ENCODE peak calls at places on chromosomes 6 and 20, in seven cellular contexts. R, I, Q, L, G, H and X are unnamed samples.

GRCh38 chr6:158376650-158377081 is 64.4 kb downstream of the TULP4 start:
- DNase-seq in L (peak), Q (no peak), I (no peak), H (no peak), G (peak), R (no peak), X (peak)

GRCh38 chr20:44961024-44961866 is 1.0 kb upstream of the TOMM34 start:
- DNase-seq in R (no peak), I (no peak), H (no peak), Q (no peak), L (no peak), G (no peak), X (no peak)

GRCh38 chr6:147467891-147468290 is 40.6 kb upstream of the SAMD5 start:
- DNase-seq in I (no peak), H (no peak), L (no peak), R (no peak), Q (no peak), G (no peak), X (no peak)

GRCh38 chr6:54747955-54748354 is 98.6 kb upstream of the FAM83B start:
- DNase-seq in L (no peak), G (no peak), Q (no peak), I (no peak), R (no peak), H (no peak), X (no peak)

GRCh38 chr6:101114703-101115102 is 233.6 kb upstream of the ASCC3 start:
- DNase-seq in L (peak), H (peak), I (no peak), R (no peak), Q (no peak), G (peak), X (no peak)

GRCh38 chr20:48759631-48760245 is 68.1 kb downstream of the PREX1 start:
- DNase-seq in L (no peak), I (no peak), R (no peak), H (no peak), Q (no peak), G (no peak), X (no peak)

GRCh38 chr6:145206247-145206907 is 528.9 kb downstream of the EPM2A start:
- DNase-seq in Q (no peak), R (peak), G (peak), I (no peak), L (no peak), H (no peak), X (no peak)

GRCh38 chr6:162245831-162246230 is 481.7 kb downstream of the PRKN start:
- DNase-seq in L (no peak), Q (no peak), R (no peak), G (no peak), H (no peak), I (no peak), X (no peak)

GRCh38 chr6:152651986-152652385 is 14.8 kb upstream of the SYNE1 start:
- DNase-seq in Q (no peak), I (no peak), R (no peak), G (no peak), H (no peak), L (no peak), X (no peak)

GRCh38 chr20:1897486-1897885 is 2.3 kb downstream of the SIRPA start:
- DNase-seq in Q (no peak), I (no peak), G (no peak), H (no peak), L (peak), R (no peak), X (peak)

GRCh38 chr6:17583811-17584210 is 16.3 kb upstream of the FAM8A1 start:
- DNase-seq in R (no peak), I (no peak), G (peak), H (no peak), L (no peak), Q (no peak), X (no peak)

GRCh38 chr6:15427360-15428070 is 181.6 kb downstream of the JARID2 start:
- DNase-seq in H (no peak), L (peak), G (no peak), I (no peak), R (peak), Q (no peak), X (no peak)

GRCh38 chr6:21856844-21857243 is 263.3 kb downstream of the SOX4 start:
- DNase-seq in H (no peak), I (no peak), G (peak), L (no peak), Q (no peak), R (no peak), X (no peak)

GRCh38 chr6:37340639-37340943 is 13.2 kb upstream of the RNF8 start:
- DNase-seq in L (no peak), H (no peak), Q (no peak), R (no peak), I (no peak), G (no peak), X (no peak)

GRCh38 chr6:154731296-154732218 is 1.7 kb upstream of the SCAF8 start:
- DNase-seq in Q (no peak), I (no peak), G (no peak), L (no peak), H (no peak), R (no peak), X (no peak)

GRCh38 chr20:52192296-52193007 is 873 bp upstream of the ZFP64 start:
- DNase-seq in L (no peak), Q (peak), G (no peak), H (no peak), I (peak), R (peak), X (no peak)

GRCh38 chr20:11204926-11205768 is 531.3 kb upstream of the JAG1 start:
- DNase-seq in H (no peak), I (no peak), Q (no peak), R (peak), G (peak), L (peak), X (no peak)

GRCh38 chr6:44775121-44775520 is 387.6 kb downstream of the CDC5L start:
- DNase-seq in L (no peak), I (no peak), Q (no peak), R (no peak), G (no peak), H (no peak), X (no peak)

GRCh38 chr20:8291200-8291599 is 159.1 kb downstream of the PLCB1 start:
- DNase-seq in G (no peak), H (no peak), L (no peak), Q (no peak), I (no peak), R (no peak), X (no peak)

GRCh38 chr6:112437053-112437452 is 89.9 kb downstream of the RFPL4B start:
- DNase-seq in L (no peak), I (no peak), G (no peak), Q (no peak), R (no peak), H (no peak), X (no peak)

GRCh38 chr20:2042400-2042799 is 48.5 kb upstream of the PDYN start:
- DNase-seq in H (no peak), G (peak), L (no peak), R (no peak), Q (no peak), I (no peak), X (no peak)

GRCh38 chr6:161544801-161545490 is 271.1 kb upstream of the AGPAT4 start:
- DNase-seq in R (no peak), H (no peak), Q (no peak), I (no peak), G (peak), L (no peak), X (no peak)

GRCh38 chr6:168035098-168035660 is 37.7 kb downstream of the KIF25 start:
- DNase-seq in L (no peak), G (peak), I (peak), Q (no peak), H (peak), R (peak), X (no peak)

GRCh38 chr6:158387036-158387435 is 74.8 kb downstream of the TULP4 start:
- DNase-seq in I (no peak), R (no peak), Q (no peak), G (no peak), L (no peak), H (no peak), X (no peak)

GRCh38 chr6:159979136-159979874 is 10.4 kb downstream of the IGF2R start:
- DNase-seq in I (no peak), R (peak), Q (no peak), G (peak), L (no peak), H (no peak), X (no peak)

GRCh38 chr20:30487947-30488926 is 769.2 kb upstream of the DEFB115 start:
- DNase-seq in Q (no peak), G (no peak), I (no peak), R (no peak), H (no peak), L (no peak), X (no peak)

GRCh38 chr20:35226775-35227681 is 538 bp downstream of the MMP24 start:
- DNase-seq in R (peak), L (no peak), G (peak), I (peak), Q (peak), H (no peak), X (no peak)

GRCh38 chr6:170092826-170093225 is 198.1 kb downstream of the DLL1 start:
- DNase-seq in Q (no peak), L (no peak), I (no peak), H (no peak), R (peak), G (no peak), X (no peak)